ENCODE peak calls at places on chromosomes 13 and 19, in six cellular contexts. U, L, J, Z, B and H are unnamed samples.
A peak's percentile ranks its signal among the peaks of the same experiment; 100 is the strongest.

GRCh38 chr19:13790354-13790753 is 4.9 kb upstream of the ZSWIM4 start:
- DNase-seq in Z (no peak), J (no peak), L (no peak), U (no peak), B (no peak), H (peak; percentile 90)

GRCh38 chr13:41944229-41944628 is 16.7 kb downstream of the VWA8 start:
- DNase-seq in U (no peak), J (no peak), Z (no peak), B (no peak), L (no peak), H (no peak)

GRCh38 chr13:35987572-35988513 is 143.3 kb downstream of the DCLK1 start:
- DNase-seq in B (no peak), U (no peak), L (no peak), Z (no peak), J (no peak), H (no peak)

GRCh38 chr19:17735410-17735809 is 15.9 kb upstream of the FCHO1 start:
- DNase-seq in U (no peak), Z (no peak), B (no peak), L (no peak), J (no peak), H (no peak)

GRCh38 chr13:31540316-31540715 is 199.0 kb upstream of the RXFP2 start:
- DNase-seq in Z (no peak), L (no peak), U (no peak), J (no peak), B (no peak), H (no peak)

GRCh38 chr13:28744091-28744536 is 25.3 kb upstream of the SLC46A3 start:
- DNase-seq in L (peak; percentile 96), B (no peak), Z (no peak), J (no peak), U (no peak), H (no peak)

GRCh38 chr13:78160793-78161192 is 242.2 kb upstream of the EDNRB start:
- DNase-seq in L (no peak), Z (no peak), J (no peak), B (no peak), U (no peak), H (peak; percentile 96)

GRCh38 chr19:720691-721160 is 12.0 kb downstream of the PALM start:
- DNase-seq in L (no peak), B (peak; percentile 41), Z (no peak), U (no peak), J (no peak), H (no peak)

GRCh38 chr19:58227964-58228583 is 640 bp upstream of the ZNF544 start:
- DNase-seq in L (no peak), Z (no peak), U (no peak), J (no peak), B (no peak), H (peak; percentile 18)

GRCh38 chr19:13091400-13092161 is 11.1 kb downstream of the LYL1 start:
- DNase-seq in B (no peak), Z (no peak), U (no peak), L (peak; percentile 93), J (no peak), H (peak; percentile 57)

GRCh38 chr19:28526042-28526441 is 686.9 kb downstream of the UQCRFS1 start:
- DNase-seq in U (no peak), Z (no peak), B (no peak), J (no peak), L (no peak), H (no peak)

GRCh38 chr19:53659292-53659691 is 27.5 kb downstream of the DPRX start:
- DNase-seq in Z (peak; percentile 30), B (peak; percentile 65), J (no peak), U (no peak), L (no peak), H (peak; percentile 66)

GRCh38 chr13:46679369-46680180 is 117.4 kb downstream of the ESD start:
- DNase-seq in B (peak; percentile 9), U (no peak), J (peak; percentile 53), L (no peak), Z (no peak), H (no peak)

GRCh38 chr13:78604782-78605611 is 1.6 kb upstream of the POU4F1 start:
- DNase-seq in L (no peak), B (peak; percentile 50), U (peak; percentile 58), Z (peak; percentile 35), J (no peak), H (peak; percentile 38)

GRCh38 chr19:741506-742131 is 9.3 kb upstream of the MISP start:
- DNase-seq in B (peak; percentile 61), L (no peak), J (no peak), Z (peak; percentile 70), U (peak; percentile 56), H (peak; percentile 74)

GRCh38 chr19:6392219-6393073 is 518 bp downstream of the GTF2F1 start:
- DNase-seq in Z (peak; percentile 32), B (no peak), L (no peak), J (no peak), U (no peak), H (no peak)

GRCh38 chr19:5308471-5309437 is 31.9 kb downstream of the PTPRS start:
- DNase-seq in U (no peak), L (peak; percentile 69), J (no peak), Z (peak; percentile 51), B (no peak), H (peak; percentile 33)

GRCh38 chr19:50510121-50510670 is 795 bp downstream of the JOSD2 start:
- DNase-seq in Z (no peak), U (no peak), J (no peak), B (no peak), L (no peak), H (no peak)

GRCh38 chr19:45403272-45403671 is 1.6 kb downstream of the PPP1R13L start:
- DNase-seq in Z (no peak), L (no peak), J (no peak), U (no peak), B (no peak), H (no peak)

GRCh38 chr19:45401815-45402468 is 2.9 kb downstream of the PPP1R13L start:
- DNase-seq in J (no peak), Z (no peak), U (no peak), L (no peak), B (no peak), H (no peak)

GRCh38 chr19:45404557-45405434 is at the start of gene PPP1R13L:
- DNase-seq in Z (peak; percentile 78), J (peak; percentile 32), B (peak; percentile 76), L (peak; percentile 90), U (peak; percentile 95), H (peak; percentile 13)

GRCh38 chr19:45403781-45404556 is 900 bp downstream of the PPP1R13L start:
- DNase-seq in U (peak; percentile 95), B (peak; percentile 70), J (no peak), Z (peak; percentile 71), L (peak; percentile 58), H (peak; percentile 53)

DNA sequence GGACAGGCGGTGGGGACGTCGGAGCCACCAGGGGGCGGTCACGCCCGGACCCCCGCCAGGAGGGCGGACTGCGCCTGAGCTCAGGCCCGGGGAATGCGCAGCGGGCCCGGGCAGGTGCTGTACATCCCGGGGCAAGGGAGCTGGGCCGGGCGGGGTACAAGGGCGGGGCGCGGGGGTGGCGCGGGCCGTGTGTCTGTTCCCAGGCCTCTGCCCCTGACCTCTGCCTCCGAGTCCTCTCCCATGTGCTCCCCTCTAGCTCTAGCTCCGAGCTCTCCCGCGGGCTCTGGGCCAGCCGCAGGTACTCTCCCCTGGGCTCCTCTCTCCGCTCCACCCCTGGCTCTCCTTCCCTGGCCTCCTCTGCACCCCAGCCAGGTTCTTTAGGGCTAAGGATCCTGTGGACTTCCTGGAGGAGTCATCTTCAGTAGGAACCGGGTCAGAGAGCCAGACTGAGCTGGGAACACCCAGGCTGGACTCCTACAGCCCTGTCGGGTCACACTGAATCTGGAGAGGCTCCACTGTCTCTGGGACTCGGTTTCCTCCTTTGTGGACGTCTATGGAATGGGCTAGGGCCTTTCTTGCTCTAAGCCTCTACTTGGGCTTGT is 2.3 kb downstream of the PPP1R13L start:
- DNase-seq in L (peak; percentile 53), Z (peak; percentile 81), J (no peak), U (peak; percentile 96), B (no peak), H (peak; percentile 26)
- TF ChIP-seq MAX in L (no peak), Z (peak; percentile 59), J (no peak), U (peak; percentile 67), B (no peak), H (no peak)

GRCh38 chr13:67353891-67354459 is 123.8 kb upstream of the PCDH9 start:
- DNase-seq in Z (no peak), B (no peak), J (no peak), U (no peak), L (no peak), H (no peak)
- TF ChIP-seq MYC in Z (no peak), B (no peak), J (no peak), U (no peak), L (no peak), H (no peak)

DNA sequence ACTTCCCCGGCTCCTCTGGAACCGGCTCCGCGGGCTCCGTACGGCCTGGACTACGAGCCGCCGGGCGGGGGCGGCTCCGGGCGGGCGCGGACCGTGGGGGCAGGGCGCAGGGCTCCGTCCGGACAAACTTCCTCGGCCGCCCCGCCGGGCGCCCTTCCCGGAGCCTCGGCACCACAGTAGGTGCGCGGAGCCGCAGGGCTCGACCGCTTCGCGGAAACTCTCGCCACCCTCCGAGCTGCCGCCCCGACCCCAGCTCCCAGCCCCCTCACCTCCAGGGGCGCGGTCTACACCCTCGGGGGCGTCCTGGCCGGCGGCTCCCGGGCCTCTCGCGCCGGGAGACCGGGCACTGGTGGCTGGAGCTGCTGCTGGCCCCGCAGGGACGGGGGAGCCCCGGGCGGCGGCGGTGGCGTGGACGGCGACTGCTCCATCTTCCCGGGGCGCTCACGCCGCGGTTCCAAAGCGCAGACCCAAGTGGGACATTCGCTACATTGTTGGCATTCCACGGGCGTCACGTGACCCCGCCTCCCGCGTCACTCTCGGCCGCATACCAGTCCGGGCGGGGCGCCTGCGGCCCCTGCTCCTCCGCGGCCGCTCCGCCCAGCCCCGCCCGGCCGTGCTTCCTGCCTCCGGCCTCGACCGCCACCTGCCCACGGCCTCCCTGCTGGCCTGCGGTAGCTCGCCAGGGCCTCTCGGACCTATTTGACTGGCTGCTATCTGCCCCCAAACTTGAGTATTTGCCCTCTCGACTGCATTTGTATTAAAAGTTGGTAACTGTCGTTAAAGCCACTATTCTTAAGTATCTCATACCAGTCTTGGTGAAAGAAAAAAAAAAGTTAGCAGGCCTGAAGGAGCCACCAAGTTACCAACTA is at the start of gene LATS2:
- DNase-seq in Z (peak; percentile 88), J (peak; percentile 33), U (peak; percentile 62), B (peak; percentile 87), L (peak; percentile 93), H (peak; percentile 93)
- TF ChIP-seq MAX in Z (peak; percentile 49), J (peak; percentile 40), U (peak; percentile 68), B (peak; percentile 81), L (peak; percentile 91), H (peak; percentile 93)

GRCh38 chr19:39641773-39642172 is 13.9 kb upstream of the LGALS16 start:
- DNase-seq in Z (no peak), J (no peak), B (peak; percentile 51), U (no peak), L (no peak), H (no peak)
- TF ChIP-seq MYC in Z (no peak), J (no peak), B (no peak), U (no peak), L (no peak), H (no peak)